ENCODE peak calls at places on chromosomes 3 and 15, in seven cellular contexts. P is heart right ventricle; X is astrocyte; H is right cardiac atrium; U is iPS DF 6.9; Q is Peyer's patch; C is CD4-positive, CD25-positive, alpha-beta regulatory T cell. J is an unnamed sample.

GRCh38 chr15:76678766-76679165 is 226.4 kb downstream of the SCAPER start:
- DNase-seq in P (no peak), X (peak; percentile 34), H (no peak), U (no peak), Q (no peak), C (no peak), J (no peak)

GRCh38 chr3:194522579-194523046 is 35.8 kb upstream of the ATP13A3 start:
- DNase-seq in P (no peak), X (peak; percentile 85), H (no peak), U (no peak), Q (no peak), C (no peak), J (no peak)

GRCh38 chr3:29538610-29538958 is 257.7 kb downstream of the RBMS3 start:
- DNase-seq in P (no peak), X (no peak), H (no peak), U (no peak), Q (no peak), C (no peak), J (no peak)

GRCh38 chr3:42032693-42033349 is 58.3 kb upstream of the TRAK1 start:
- DNase-seq in P (peak; percentile 39), X (peak; percentile 97), H (peak; percentile 74), U (no peak), Q (peak; percentile 78), C (no peak), J (no peak)

GRCh38 chr15:32730677-32731654 is 13.2 kb downstream of the GREM1 start:
- DNase-seq in P (peak; percentile 16), X (no peak), H (peak; percentile 64), U (no peak), Q (peak; percentile 82), C (no peak), J (no peak)

GRCh38 chr15:41933771-41934170 is 38.6 kb downstream of the EHD4 start:
- DNase-seq in P (no peak), X (no peak), H (peak; percentile 52), U (no peak), Q (peak; percentile 70), C (no peak), J (no peak)

GRCh38 chr3:97821810-97822775 is at the start of gene CRYBG3:
- DNase-seq in P (peak; percentile 90), X (peak; percentile 65), H (peak; percentile 95), U (peak; percentile 43), Q (peak; percentile 89), C (peak; percentile 89), J (peak; percentile 86)

GRCh38 chr3:89098173-89098572 is 9.2 kb upstream of the EPHA3 start:
- DNase-seq in P (no peak), X (peak; percentile 22), H (no peak), U (no peak), Q (no peak), C (no peak), J (no peak)

GRCh38 chr3:25661694-25662455 is 2.8 kb downstream of the TOP2B start:
- DNase-seq in P (no peak), X (no peak), H (no peak), U (no peak), Q (no peak), C (no peak), J (no peak)

GRCh38 chr3:148366743-148367410 is 330.8 kb upstream of the AGTR1 start:
- DNase-seq in P (no peak), X (no peak), H (no peak), U (no peak), Q (no peak), C (peak; percentile 0), J (no peak)

GRCh38 chr15:67880651-67881182 is 40.9 kb upstream of the RNU6-1 start:
- DNase-seq in P (no peak), X (peak; percentile 39), H (peak; percentile 52), U (no peak), Q (no peak), C (no peak), J (no peak)

GRCh38 chr3:52240059-52240885 is 1.3 kb upstream of the TWF2 start:
- DNase-seq in P (no peak), X (peak; percentile 93), H (peak; percentile 50), U (no peak), Q (peak; percentile 69), C (peak; percentile 85), J (no peak)

GRCh38 chr15:75904241-75904631 is 558 bp downstream of the FBXO22 start:
- DNase-seq in P (peak; percentile 21), X (peak; percentile 41), H (peak; percentile 51), U (no peak), Q (peak; percentile 63), C (peak; percentile 58), J (no peak)

GRCh38 chr3:184259878-184260570 is 1.3 kb downstream of the CAMK2N2 start:
- DNase-seq in P (peak; percentile 36), X (no peak), H (peak; percentile 76), U (no peak), Q (peak; percentile 53), C (no peak), J (peak; percentile 35)

GRCh38 chr15:34241376-34242350 is 16.8 kb downstream of the EMC4 start:
- DNase-seq in P (no peak), X (peak; percentile 23), H (no peak), U (no peak), Q (no peak), C (peak; percentile 76), J (peak; percentile 45)

GRCh38 chr3:63576826-63577225 is 75.6 kb upstream of the SNTN start:
- DNase-seq in P (no peak), X (no peak), H (no peak), U (peak; percentile 20), Q (no peak), C (no peak), J (no peak)

GRCh38 chr3:71547254-71548198 is 36.0 kb downstream of the FOXP1 start:
- DNase-seq in P (no peak), X (no peak), H (no peak), U (no peak), Q (no peak), C (no peak), J (no peak)

GRCh38 chr3:126126811-126127431 is 43.0 kb upstream of the SLC41A3 start:
- DNase-seq in P (peak; percentile 1), X (no peak), H (peak; percentile 9), U (no peak), Q (peak; percentile 24), C (no peak), J (peak; percentile 17)

GRCh38 chr15:83685864-83686263 is 31.9 kb downstream of the ADAMTSL3 start:
- DNase-seq in P (no peak), X (no peak), H (no peak), U (no peak), Q (no peak), C (no peak), J (no peak)

DNA sequence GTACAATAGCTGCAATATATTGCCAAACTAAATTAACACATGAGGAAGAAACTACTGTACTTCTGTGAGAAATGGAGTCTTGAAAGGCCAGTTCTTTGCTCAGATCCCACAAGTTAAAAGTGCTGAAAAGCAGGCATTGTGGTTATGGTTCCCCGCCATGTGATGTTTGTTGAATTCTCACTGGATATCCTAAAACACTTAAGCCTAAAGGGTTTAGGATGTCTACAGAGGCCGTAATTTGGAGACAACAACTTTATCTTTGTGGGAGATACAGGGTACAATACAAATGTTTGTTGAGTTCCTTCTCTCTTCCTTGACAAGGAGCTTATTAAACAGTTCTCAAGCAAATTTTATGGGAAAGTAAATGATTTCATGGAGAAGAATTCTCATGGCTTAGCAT is 53.2 kb downstream of the TMEM212 start:
- DNase-seq in P (no peak), X (no peak), H (no peak), U (no peak), Q (no peak), C (no peak), J (no peak)
- H3K4me3 ChIP-seq in P (no peak overlapping the region), X (no peak overlapping the region), H (no peak overlapping the region), U (no peak overlapping the region), Q (no peak overlapping the region), C (no peak overlapping the region), J (no peak overlapping the region)

GRCh38 chr3:9779197-9779596 is 9.4 kb upstream of the CAMK1 start:
- DNase-seq in P (no peak), X (no peak), H (no peak), U (no peak), Q (no peak), C (no peak), J (no peak)

GRCh38 chr3:9779721-9780450 is 10.1 kb upstream of the CAMK1 start:
- DNase-seq in P (no peak), X (no peak), H (no peak), U (no peak), Q (peak; percentile 79), C (peak; percentile 65), J (peak; percentile 50)

GRCh38 chr3:9778102-9778501 is 8.4 kb upstream of the CAMK1 start:
- DNase-seq in P (no peak), X (peak; percentile 68), H (no peak), U (no peak), Q (no peak), C (no peak), J (no peak)

GRCh38 chr3:9777695-9778023 is 7.9 kb upstream of the CAMK1 start:
- DNase-seq in P (no peak), X (no peak), H (no peak), U (no peak), Q (no peak), C (no peak), J (no peak)

GRCh38 chr3:9778518-9779129 is 8.9 kb upstream of the CAMK1 start:
- DNase-seq in P (no peak), X (no peak), H (no peak), U (no peak), Q (no peak), C (no peak), J (peak; percentile 17)
- H3K4me1 ChIP-seq in P (peaks cover 63% of the 10 kb centered on the region), X (peaks cover 13% of the 10 kb centered on the region), H (peaks cover 4% of the 10 kb centered on the region), U (no peaks in the 10 kb centered on the region), Q (peaks cover 23% of the 10 kb centered on the region), C (peaks cover 42% of the 10 kb centered on the region), J (peaks cover 46% of the 10 kb centered on the region)

DNA sequence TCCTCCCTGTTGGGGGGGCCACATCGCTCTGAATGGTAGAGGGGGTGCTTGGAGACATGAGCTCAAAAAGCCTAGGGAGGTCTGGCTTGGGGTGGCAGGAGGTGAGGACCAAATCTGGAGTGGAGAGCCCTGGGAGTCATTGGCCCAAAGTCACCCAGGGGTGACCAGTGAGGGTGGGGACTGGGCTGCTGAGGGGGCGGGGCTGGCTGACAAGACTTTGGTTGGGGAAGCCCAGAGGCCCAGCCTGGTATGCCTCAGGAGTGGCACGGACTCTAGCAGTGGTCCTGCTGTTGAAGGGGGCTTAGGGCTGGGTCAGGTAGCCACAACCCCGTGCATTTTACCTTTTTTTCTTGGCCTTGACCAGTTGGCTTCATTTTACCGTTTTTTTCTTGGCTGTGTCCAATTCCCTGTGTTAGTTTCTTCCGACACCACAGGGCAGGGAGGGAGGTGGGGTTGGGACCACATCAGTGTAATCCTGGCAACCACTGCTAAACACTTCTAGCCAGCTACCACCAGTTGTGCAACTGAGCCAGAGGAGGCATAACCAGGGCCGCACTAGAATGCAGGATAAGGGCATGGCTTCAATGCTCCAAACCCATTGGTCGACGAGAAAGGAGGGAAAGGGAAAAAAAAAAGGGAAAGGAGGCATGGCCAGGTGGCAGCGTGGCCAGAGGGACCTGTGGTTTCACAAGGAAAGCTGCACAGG is 105.3 kb upstream of the C2CD4B start:
- DNase-seq in P (no peak), X (no peak), H (no peak), U (no peak), Q (no peak), C (no peak), J (no peak)
- H3K9me3 ChIP-seq in P (peaks cover 39% of the 10 kb centered on the region), X (peaks cover 24% of the 10 kb centered on the region), H (peaks cover 15% of the 10 kb centered on the region), U (peaks cover 2% of the 10 kb centered on the region), Q (peaks cover 31% of the 10 kb centered on the region), C (peaks cover 29% of the 10 kb centered on the region), J (peaks cover 6% of the 10 kb centered on the region)

DNA sequence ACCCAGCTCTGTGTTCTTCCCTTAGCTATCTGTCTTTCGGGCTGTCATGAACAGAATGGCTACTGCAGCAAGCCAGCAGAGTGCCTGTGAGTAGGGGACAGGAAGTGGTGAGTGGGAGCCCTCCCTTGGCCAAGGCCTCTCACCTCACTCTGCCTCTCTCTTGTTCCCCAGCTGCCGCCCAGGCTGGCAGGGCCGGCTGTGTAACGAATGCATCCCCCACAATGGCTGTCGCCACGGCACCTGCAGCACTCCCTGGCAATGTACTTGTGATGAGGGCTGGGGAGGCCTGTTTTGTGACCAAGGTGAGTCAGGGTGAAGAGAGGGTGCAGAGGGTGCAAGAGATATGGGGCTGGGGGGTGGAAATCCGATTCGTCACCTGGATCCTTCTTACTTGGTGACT is 3.0 kb downstream of the DLL4 start:
- DNase-seq in P (no peak), X (no peak), H (peak; percentile 38), U (no peak), Q (no peak), C (peak; percentile 43), J (no peak)
- H3K4me3 ChIP-seq in P (no peak overlapping the region), X (no peak overlapping the region), H (peak overlapping the region; percentile 65), U (no peak overlapping the region), Q (no peak overlapping the region), C (no peak overlapping the region), J (no peak overlapping the region)